ENCODE peak calls at places on chromosome 15, in four cellular contexts. One of them, this sample, is unnamed.

GRCh38 chr15:89203705-89204273 is 17.6 kb downstream of the RLBP1 start:
- DNase-seq in fibroblast of lung: no peak
- DNase-seq in trophoblast cell: no peak
- DNase-seq in GM23338: no peak
- DNase-seq in this sample: no peak

GRCh38 chr15:58405865-58406264 is 25.9 kb upstream of the LIPC start:
- DNase-seq in trophoblast cell: no peak
- DNase-seq in GM23338: no peak
- DNase-seq in fibroblast of lung: no peak
- DNase-seq in this sample: no peak

GRCh38 chr15:57784081-57784488 is 77.6 kb downstream of the POLR2M start:
- DNase-seq in fibroblast of lung: no peak
- DNase-seq in trophoblast cell: peak
- DNase-seq in GM23338: no peak
- DNase-seq in this sample: no peak

GRCh38 chr15:63389902-63390301 is 8.3 kb upstream of the CA12 start:
- DNase-seq in GM23338: no peak
- DNase-seq in trophoblast cell: no peak
- DNase-seq in fibroblast of lung: no peak
- DNase-seq in this sample: no peak

GRCh38 chr15:56261854-56262509 is 18.3 kb upstream of the RFX7 start:
- DNase-seq in fibroblast of lung: no peak
- DNase-seq in trophoblast cell: no peak
- DNase-seq in GM23338: no peak
- DNase-seq in this sample: no peak

GRCh38 chr15:59998256-59999063 is 5.7 kb upstream of the FOXB1 start:
- DNase-seq in trophoblast cell: no peak
- DNase-seq in fibroblast of lung: no peak
- DNase-seq in GM23338: peak
- DNase-seq in this sample: peak

GRCh38 chr15:25245801-25246622 is 192.8 kb downstream of the UBE3A start:
- DNase-seq in fibroblast of lung: no peak
- DNase-seq in trophoblast cell: no peak
- DNase-seq in GM23338: no peak
- DNase-seq in this sample: peak

GRCh38 chr15:80517290-80517689 is 113.1 kb downstream of the ARNT2 start:
- DNase-seq in trophoblast cell: no peak
- DNase-seq in fibroblast of lung: no peak
- DNase-seq in GM23338: no peak
- DNase-seq in this sample: no peak

GRCh38 chr15:89647191-89647851 is 7.9 kb downstream of the KIF7 start:
- DNase-seq in trophoblast cell: peak
- DNase-seq in GM23338: peak
- DNase-seq in fibroblast of lung: peak
- DNase-seq in this sample: peak

GRCh38 chr15:66882251-66883020 is 180.4 kb downstream of the SMAD6 start:
- DNase-seq in fibroblast of lung: peak
- DNase-seq in GM23338: no peak
- DNase-seq in trophoblast cell: peak
- DNase-seq in this sample: peak

GRCh38 chr15:101439285-101439919 is 50.1 kb downstream of the PCSK6 start:
- DNase-seq in fibroblast of lung: peak
- DNase-seq in GM23338: no peak
- DNase-seq in trophoblast cell: no peak
- DNase-seq in this sample: peak

GRCh38 chr15:68471552-68471951 is 39.6 kb upstream of the ITGA11 start:
- DNase-seq in fibroblast of lung: no peak
- DNase-seq in trophoblast cell: no peak
- DNase-seq in GM23338: no peak
- DNase-seq in this sample: no peak

GRCh38 chr15:35994861-35995260 is 448.9 kb upstream of the DPH6 start:
- DNase-seq in GM23338: no peak
- DNase-seq in fibroblast of lung: no peak
- DNase-seq in trophoblast cell: no peak
- DNase-seq in this sample: no peak

GRCh38 chr15:35992791-35993190 is 446.8 kb upstream of the DPH6 start:
- DNase-seq in GM23338: no peak
- DNase-seq in fibroblast of lung: no peak
- DNase-seq in trophoblast cell: peak
- DNase-seq in this sample: no peak

GRCh38 chr15:35999211-35999610 is 453.2 kb upstream of the DPH6 start:
- DNase-seq in GM23338: no peak
- DNase-seq in trophoblast cell: no peak
- DNase-seq in fibroblast of lung: peak
- DNase-seq in this sample: no peak

DNA sequence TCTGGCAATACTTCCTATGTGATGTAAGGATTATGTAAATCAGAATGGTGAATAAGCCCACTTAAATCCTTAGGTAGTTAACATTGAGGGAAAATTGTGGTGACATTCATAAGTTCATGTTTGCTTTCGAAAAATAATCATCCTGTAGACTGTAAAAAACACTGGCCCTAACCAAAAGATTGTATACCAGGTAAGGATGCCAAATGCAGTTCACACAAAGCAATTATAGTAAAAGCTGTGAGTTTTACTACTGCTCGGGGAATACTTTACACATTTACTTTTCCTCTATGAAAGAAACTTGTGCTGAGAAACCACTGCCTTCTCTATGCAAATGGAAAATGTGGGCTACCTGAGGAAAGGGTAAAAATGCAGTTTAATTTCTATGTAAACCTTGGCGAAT is 452.7 kb upstream of the DPH6 start:
- DNase-seq in trophoblast cell: no peak
- DNase-seq in GM23338: no peak
- DNase-seq in fibroblast of lung: no peak
- DNase-seq in this sample: no peak
- H2AFZ ChIP-seq in trophoblast cell: no peak
- H2AFZ ChIP-seq in GM23338: no peak
- H2AFZ ChIP-seq in fibroblast of lung: no peak
- H2AFZ ChIP-seq in this sample: no peak

GRCh38 chr15:37252530-37252929 is 152.2 kb upstream of the MEIS2 start:
- DNase-seq in GM23338: no peak
- DNase-seq in trophoblast cell: no peak
- DNase-seq in fibroblast of lung: no peak
- DNase-seq in this sample: no peak
- H2AFZ ChIP-seq in GM23338: no peak
- H2AFZ ChIP-seq in trophoblast cell: no peak
- H2AFZ ChIP-seq in fibroblast of lung: no peak
- H2AFZ ChIP-seq in this sample: no peak

DNA sequence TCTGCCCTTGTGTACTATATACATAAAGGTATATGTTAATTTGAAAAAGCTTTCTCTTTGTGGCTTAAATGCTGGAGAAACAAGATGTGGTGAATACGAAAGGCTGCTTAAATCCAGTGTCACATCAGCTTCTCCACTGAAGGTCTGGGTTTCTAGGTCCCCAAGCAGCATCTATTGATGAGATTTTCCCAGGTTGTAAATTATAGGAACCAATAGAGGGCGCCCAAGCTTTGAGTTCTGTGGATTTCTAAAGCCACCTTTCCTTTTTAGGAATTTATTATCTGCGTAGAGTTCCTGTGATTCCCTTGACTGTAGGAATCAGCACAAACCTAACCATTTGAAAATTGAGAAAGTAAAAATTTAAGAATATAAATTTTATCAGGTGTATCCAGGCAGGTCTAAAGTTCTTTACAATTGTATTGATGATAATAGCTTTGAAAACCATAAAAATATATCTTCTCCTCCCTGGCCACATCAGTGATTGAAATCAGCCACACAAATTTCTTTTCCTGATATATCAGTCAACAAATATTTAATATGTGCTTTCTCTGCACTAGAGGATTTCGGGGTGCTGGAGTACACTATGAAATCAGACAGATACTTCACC is 88.3 kb upstream of the ADAMTSL3 start:
- DNase-seq in fibroblast of lung: peak
- DNase-seq in trophoblast cell: peak
- DNase-seq in GM23338: peak
- DNase-seq in this sample: peak
- H2AFZ ChIP-seq in fibroblast of lung: no peak
- H2AFZ ChIP-seq in trophoblast cell: no peak
- H2AFZ ChIP-seq in GM23338: no peak
- H2AFZ ChIP-seq in this sample: no peak

DNA sequence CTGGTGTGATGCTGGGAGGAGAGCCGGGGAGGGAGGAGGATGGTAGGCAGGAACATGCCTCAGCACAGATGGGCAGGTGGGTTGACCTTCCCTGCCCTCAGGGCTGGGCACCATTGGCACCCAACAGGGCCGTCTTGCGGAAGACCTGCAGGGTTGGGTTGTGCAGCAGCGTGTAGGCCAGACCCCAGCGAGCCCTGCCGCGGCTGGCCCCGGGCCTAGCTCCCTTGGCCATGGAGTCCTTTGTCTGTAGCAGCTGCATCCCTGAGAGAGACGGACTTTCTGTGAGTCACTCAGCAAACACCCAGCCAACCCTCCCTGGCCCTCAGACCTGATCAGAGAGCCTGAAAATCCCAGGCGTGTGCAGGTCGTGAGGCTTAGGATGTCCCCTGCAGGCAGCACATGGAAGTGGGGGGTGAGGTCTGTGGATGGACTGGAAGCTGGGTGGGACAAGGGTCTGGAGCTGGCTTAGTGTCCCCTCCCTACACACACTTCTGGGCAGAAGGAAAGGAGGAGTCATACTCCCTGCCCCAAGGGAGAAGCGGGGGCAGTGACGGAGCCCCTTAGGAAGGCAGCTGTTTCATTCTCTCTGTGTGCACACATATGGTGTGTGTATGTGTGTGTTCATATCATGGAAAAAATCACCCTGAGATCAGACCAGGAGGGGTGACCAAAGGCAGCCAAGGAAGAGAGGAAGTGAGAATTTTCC is 6.6 kb downstream of the ISLR start:
- DNase-seq in trophoblast cell: peak
- DNase-seq in fibroblast of lung: no peak
- DNase-seq in GM23338: no peak
- DNase-seq in this sample: peak
- H2AFZ ChIP-seq in trophoblast cell: no peak
- H2AFZ ChIP-seq in fibroblast of lung: no peak
- H2AFZ ChIP-seq in GM23338: no peak
- H2AFZ ChIP-seq in this sample: peak

GRCh38 chr15:75203017-75203907 is 1.6 kb downstream of the C15orf39 start:
- DNase-seq in GM23338: no peak
- DNase-seq in fibroblast of lung: peak
- DNase-seq in trophoblast cell: peak
- DNase-seq in this sample: peak
- H2AFZ ChIP-seq in GM23338: no peak
- H2AFZ ChIP-seq in fibroblast of lung: peak
- H2AFZ ChIP-seq in trophoblast cell: peak
- H2AFZ ChIP-seq in this sample: peak

GRCh38 chr15:51200791-51201190 is 106.1 kb upstream of the TNFAIP8L3 start:
- DNase-seq in GM23338: no peak
- DNase-seq in fibroblast of lung: no peak
- DNase-seq in trophoblast cell: no peak
- DNase-seq in this sample: no peak

GRCh38 chr15:51203797-51204196 is 109.1 kb upstream of the TNFAIP8L3 start:
- DNase-seq in GM23338: no peak
- DNase-seq in fibroblast of lung: peak
- DNase-seq in trophoblast cell: no peak
- DNase-seq in this sample: peak

GRCh38 chr15:51199541-51199940 is 104.8 kb upstream of the TNFAIP8L3 start:
- DNase-seq in trophoblast cell: no peak
- DNase-seq in fibroblast of lung: no peak
- DNase-seq in GM23338: no peak
- DNase-seq in this sample: no peak

GRCh38 chr15:51205050-51205707 is 110.5 kb upstream of the TNFAIP8L3 start:
- DNase-seq in trophoblast cell: no peak
- DNase-seq in fibroblast of lung: no peak
- DNase-seq in GM23338: no peak
- DNase-seq in this sample: no peak

DNA sequence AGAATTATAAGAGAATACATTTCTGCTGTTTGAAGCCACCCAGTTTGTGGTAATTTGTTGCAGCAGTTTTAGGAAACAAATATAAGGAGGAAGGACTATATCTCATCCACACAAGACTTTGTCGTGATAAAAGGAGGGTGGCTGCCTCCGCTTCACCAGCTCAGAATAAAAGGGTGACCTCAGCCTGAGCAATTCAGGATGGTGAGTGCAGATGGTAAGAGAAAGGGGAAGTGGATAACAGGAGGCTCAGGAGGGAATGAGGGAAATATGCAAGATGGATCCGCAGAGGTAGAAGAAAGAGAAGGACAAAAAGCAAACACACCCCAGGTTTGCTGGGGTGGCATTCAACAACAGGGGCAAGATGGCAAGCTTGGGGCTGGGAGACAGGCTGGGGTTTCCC is 108.1 kb upstream of the TNFAIP8L3 start:
- DNase-seq in fibroblast of lung: no peak
- DNase-seq in trophoblast cell: no peak
- DNase-seq in GM23338: no peak
- DNase-seq in this sample: no peak
- H2AFZ ChIP-seq in fibroblast of lung: no peak
- H2AFZ ChIP-seq in trophoblast cell: no peak
- H2AFZ ChIP-seq in GM23338: no peak
- H2AFZ ChIP-seq in this sample: peak

DNA sequence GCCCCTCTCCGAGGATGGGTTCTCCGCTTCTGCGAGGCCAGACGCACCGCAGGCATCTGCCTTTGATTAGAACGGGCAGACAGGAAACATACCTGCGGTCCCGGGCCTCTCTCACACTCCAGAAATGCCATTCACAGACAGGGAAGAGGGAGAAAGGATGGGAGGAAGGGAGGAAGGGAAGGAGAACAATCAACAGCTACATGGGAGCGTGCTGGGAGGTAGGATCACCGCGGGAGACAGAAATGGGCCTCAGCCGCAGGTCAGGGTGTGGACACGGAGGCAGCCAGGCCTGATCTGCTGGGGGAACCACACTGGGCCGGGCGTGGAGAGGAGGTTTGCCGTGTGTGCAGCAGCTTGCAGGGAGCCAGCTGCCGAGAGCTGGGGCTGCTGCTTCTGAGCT is 90.7 kb upstream of the RGMA start:
- DNase-seq in trophoblast cell: no peak
- DNase-seq in GM23338: peak
- DNase-seq in fibroblast of lung: no peak
- DNase-seq in this sample: no peak
- H2AFZ ChIP-seq in trophoblast cell: no peak
- H2AFZ ChIP-seq in GM23338: peak
- H2AFZ ChIP-seq in fibroblast of lung: no peak
- H2AFZ ChIP-seq in this sample: no peak

GRCh38 chr15:85125056-85125661 is 143.5 kb downstream of the PDE8A start:
- DNase-seq in trophoblast cell: peak
- DNase-seq in fibroblast of lung: peak
- DNase-seq in GM23338: peak
- DNase-seq in this sample: no peak
- H2AFZ ChIP-seq in trophoblast cell: no peak
- H2AFZ ChIP-seq in fibroblast of lung: no peak
- H2AFZ ChIP-seq in GM23338: no peak
- H2AFZ ChIP-seq in this sample: no peak

GRCh38 chr15:81758789-81759188 is 287.0 kb downstream of the MEX3B start:
- DNase-seq in GM23338: peak
- DNase-seq in fibroblast of lung: no peak
- DNase-seq in trophoblast cell: no peak
- DNase-seq in this sample: no peak
- H2AFZ ChIP-seq in GM23338: no peak
- H2AFZ ChIP-seq in fibroblast of lung: no peak
- H2AFZ ChIP-seq in trophoblast cell: no peak
- H2AFZ ChIP-seq in this sample: no peak

GRCh38 chr15:70491641-70492040 is 271.7 kb downstream of the UACA start:
- DNase-seq in trophoblast cell: no peak
- DNase-seq in GM23338: no peak
- DNase-seq in fibroblast of lung: no peak
- DNase-seq in this sample: no peak
- H2AFZ ChIP-seq in trophoblast cell: no peak
- H2AFZ ChIP-seq in GM23338: no peak
- H2AFZ ChIP-seq in fibroblast of lung: no peak
- H2AFZ ChIP-seq in this sample: no peak